ENCODE peak calls at places on chromosome 4, in ten cellular contexts. One of them, this sample, is unnamed.

GRCh38 chr4:170743633-170744032 is 653.9 kb upstream of the AADAT start:
- DNase-seq in fibroblast of lung: no peak
- DNase-seq in PC-3: no peak
- DNase-seq in psoas muscle: no peak
- DNase-seq in right atrium auricular region: no peak
- DNase-seq in endothelial cell of umbilical vein: no peak
- DNase-seq in uterus: no peak
- DNase-seq in mammary epithelial cell: no peak
- DNase-seq in pancreas: no peak
- DNase-seq in OCI-LY7: no peak
- DNase-seq in this sample: peak; percentile 14

GRCh38 chr4:34037280-34037679 is 2207.0 kb downstream of the ARAP2 start:
- DNase-seq in uterus: no peak
- DNase-seq in fibroblast of lung: no peak
- DNase-seq in pancreas: no peak
- DNase-seq in endothelial cell of umbilical vein: no peak
- DNase-seq in OCI-LY7: no peak
- DNase-seq in mammary epithelial cell: no peak
- DNase-seq in PC-3: no peak
- DNase-seq in psoas muscle: no peak
- DNase-seq in right atrium auricular region: no peak
- DNase-seq in this sample: no peak

GRCh38 chr4:183096276-183096965 is 2.6 kb upstream of the WWC2 start:
- DNase-seq in OCI-LY7: no peak
- DNase-seq in PC-3: no peak
- DNase-seq in pancreas: no peak
- DNase-seq in fibroblast of lung: no peak
- DNase-seq in psoas muscle: no peak
- DNase-seq in uterus: no peak
- DNase-seq in endothelial cell of umbilical vein: no peak
- DNase-seq in mammary epithelial cell: no peak
- DNase-seq in right atrium auricular region: no peak
- DNase-seq in this sample: no peak

GRCh38 chr4:176671532-176671931 is 121.2 kb downstream of the VEGFC start:
- DNase-seq in OCI-LY7: no peak
- DNase-seq in PC-3: no peak
- DNase-seq in mammary epithelial cell: no peak
- DNase-seq in psoas muscle: no peak
- DNase-seq in right atrium auricular region: no peak
- DNase-seq in pancreas: no peak
- DNase-seq in fibroblast of lung: peak; percentile 78
- DNase-seq in uterus: peak; percentile 54
- DNase-seq in endothelial cell of umbilical vein: no peak
- DNase-seq in this sample: no peak

GRCh38 chr4:119490335-119490734 is 138.3 kb downstream of the PDE5A start:
- DNase-seq in fibroblast of lung: peak; percentile 66
- DNase-seq in mammary epithelial cell: no peak
- DNase-seq in pancreas: no peak
- DNase-seq in endothelial cell of umbilical vein: peak; percentile 72
- DNase-seq in right atrium auricular region: no peak
- DNase-seq in psoas muscle: no peak
- DNase-seq in uterus: no peak
- DNase-seq in PC-3: peak; percentile 32
- DNase-seq in OCI-LY7: peak; percentile 32
- DNase-seq in this sample: no peak

GRCh38 chr4:47855350-47855749 is 17.5 kb upstream of the CORIN start:
- DNase-seq in pancreas: no peak
- DNase-seq in OCI-LY7: no peak
- DNase-seq in endothelial cell of umbilical vein: no peak
- DNase-seq in right atrium auricular region: no peak
- DNase-seq in fibroblast of lung: peak; percentile 48
- DNase-seq in uterus: peak; percentile 37
- DNase-seq in mammary epithelial cell: no peak
- DNase-seq in psoas muscle: no peak
- DNase-seq in PC-3: no peak
- DNase-seq in this sample: no peak

GRCh38 chr4:23245196-23245595 is 552.5 kb downstream of the GBA3 start:
- DNase-seq in PC-3: no peak
- DNase-seq in OCI-LY7: no peak
- DNase-seq in right atrium auricular region: no peak
- DNase-seq in fibroblast of lung: no peak
- DNase-seq in uterus: no peak
- DNase-seq in endothelial cell of umbilical vein: no peak
- DNase-seq in psoas muscle: no peak
- DNase-seq in mammary epithelial cell: no peak
- DNase-seq in pancreas: no peak
- DNase-seq in this sample: no peak

GRCh38 chr4:66294626-66295025 is 624.3 kb upstream of the EPHA5 start:
- DNase-seq in right atrium auricular region: no peak
- DNase-seq in endothelial cell of umbilical vein: no peak
- DNase-seq in psoas muscle: no peak
- DNase-seq in PC-3: peak; percentile 61
- DNase-seq in mammary epithelial cell: peak; percentile 6
- DNase-seq in uterus: no peak
- DNase-seq in pancreas: no peak
- DNase-seq in OCI-LY7: no peak
- DNase-seq in fibroblast of lung: no peak
- DNase-seq in this sample: no peak

GRCh38 chr4:17941731-17942130 is 79.8 kb downstream of the LCORL start:
- DNase-seq in uterus: no peak
- DNase-seq in PC-3: peak; percentile 1
- DNase-seq in endothelial cell of umbilical vein: peak; percentile 55
- DNase-seq in right atrium auricular region: no peak
- DNase-seq in mammary epithelial cell: peak; percentile 3
- DNase-seq in OCI-LY7: no peak
- DNase-seq in psoas muscle: no peak
- DNase-seq in fibroblast of lung: no peak
- DNase-seq in pancreas: no peak
- DNase-seq in this sample: no peak

GRCh38 chr4:14513471-14513870 is 488.8 kb upstream of the CPEB2 start:
- DNase-seq in fibroblast of lung: peak; percentile 37
- DNase-seq in endothelial cell of umbilical vein: no peak
- DNase-seq in uterus: no peak
- DNase-seq in right atrium auricular region: no peak
- DNase-seq in mammary epithelial cell: no peak
- DNase-seq in PC-3: no peak
- DNase-seq in pancreas: no peak
- DNase-seq in psoas muscle: no peak
- DNase-seq in OCI-LY7: no peak
- DNase-seq in this sample: no peak

GRCh38 chr4:7466215-7466614 is 31.5 kb upstream of the PSAPL1 start:
- DNase-seq in endothelial cell of umbilical vein: no peak
- DNase-seq in mammary epithelial cell: no peak
- DNase-seq in PC-3: no peak
- DNase-seq in psoas muscle: no peak
- DNase-seq in fibroblast of lung: no peak
- DNase-seq in pancreas: no peak
- DNase-seq in right atrium auricular region: no peak
- DNase-seq in OCI-LY7: no peak
- DNase-seq in uterus: no peak
- DNase-seq in this sample: peak; percentile 49

DNA sequence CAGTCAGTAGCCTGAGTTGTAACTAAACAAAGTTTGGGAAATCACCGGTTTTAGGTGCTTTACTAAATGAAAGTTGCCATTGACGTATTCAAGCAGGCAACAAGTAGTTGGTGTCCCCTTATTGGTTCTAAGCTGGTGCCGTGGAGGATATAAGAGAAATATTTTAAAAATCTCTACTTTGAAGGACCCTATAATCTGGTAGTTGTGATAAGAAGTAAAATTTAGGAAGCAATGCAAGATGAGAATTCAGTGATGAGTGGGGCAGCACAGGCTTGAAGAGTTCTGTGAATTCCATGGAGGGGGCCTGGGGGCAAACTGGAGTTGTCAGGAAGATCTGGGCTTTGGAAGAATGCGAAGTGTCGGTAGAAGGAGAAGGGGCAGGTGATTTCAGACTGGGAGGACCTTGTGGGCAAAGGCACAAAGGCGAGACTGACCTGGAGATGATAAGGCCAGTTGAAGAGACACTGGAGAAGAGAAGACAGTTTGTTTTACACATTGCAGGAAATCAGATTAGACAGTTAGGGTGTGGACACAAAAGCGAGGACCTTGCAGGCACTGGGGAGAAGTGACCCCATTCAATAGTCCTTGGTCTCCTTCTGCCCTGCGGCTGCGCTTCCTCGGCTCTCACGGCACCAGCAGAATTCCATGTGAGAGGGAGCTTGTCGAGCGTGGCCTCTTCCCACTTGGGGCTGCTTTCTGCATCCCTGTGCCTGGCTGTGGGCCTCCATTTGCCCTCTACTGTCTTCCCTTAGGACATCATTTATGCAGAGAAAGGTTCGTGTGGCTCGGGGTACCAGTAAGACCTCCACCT is 1.3 kb downstream of the RHOH start:
- DNase-seq in mammary epithelial cell: no peak
- DNase-seq in right atrium auricular region: no peak
- DNase-seq in psoas muscle: no peak
- DNase-seq in PC-3: no peak
- DNase-seq in OCI-LY7: peak; percentile 35
- DNase-seq in pancreas: no peak
- DNase-seq in fibroblast of lung: no peak
- DNase-seq in endothelial cell of umbilical vein: no peak
- DNase-seq in uterus: no peak
- DNase-seq in this sample: no peak
- H3K4me3 ChIP-seq in mammary epithelial cell: no peak overlapping the region
- H3K4me3 ChIP-seq in right atrium auricular region: no peak overlapping the region
- H3K4me3 ChIP-seq in psoas muscle: peak overlapping the region; percentile 32
- H3K4me3 ChIP-seq in PC-3: no peak overlapping the region
- H3K4me3 ChIP-seq in OCI-LY7: peak overlapping the region; percentile 79
- H3K4me3 ChIP-seq in pancreas: no peak overlapping the region
- H3K4me3 ChIP-seq in fibroblast of lung: no peak overlapping the region
- H3K4me3 ChIP-seq in endothelial cell of umbilical vein: no peak overlapping the region
- H3K4me3 ChIP-seq in uterus: no peak overlapping the region
- H3K4me3 ChIP-seq in this sample: peak overlapping the region; percentile 32

DNA sequence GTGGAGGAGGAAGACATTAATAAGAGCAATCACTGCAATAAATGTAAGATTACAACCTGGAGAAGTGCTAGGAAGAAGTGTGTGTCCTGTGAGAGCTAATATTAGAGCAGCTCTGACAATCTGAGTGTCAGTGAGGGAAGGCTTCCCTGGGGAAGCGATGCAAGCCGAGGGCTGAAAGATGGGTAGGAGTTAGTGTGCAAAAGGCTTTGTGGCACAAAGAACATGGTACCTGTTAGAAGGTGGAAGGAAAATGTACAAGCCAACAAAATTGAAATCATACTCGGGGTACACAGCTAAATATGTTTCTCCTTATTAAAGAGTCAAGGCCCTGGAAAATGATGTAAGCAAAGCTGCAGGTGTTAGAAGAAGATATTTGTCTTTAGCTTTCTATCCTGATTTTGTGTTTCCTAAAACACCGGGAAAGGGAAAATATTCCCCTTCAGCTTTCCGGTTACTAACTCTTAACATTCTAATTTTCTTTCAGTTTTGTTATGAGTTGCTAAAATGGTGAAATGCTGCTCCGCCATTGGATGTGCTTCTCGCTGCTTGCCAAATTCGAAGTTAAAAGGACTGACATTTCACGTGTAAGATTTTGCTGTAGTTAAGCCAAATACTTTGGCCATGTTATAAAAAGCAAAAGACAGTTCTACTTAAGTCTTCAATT is 808 bp downstream of the THAP6 start:
- DNase-seq in psoas muscle: no peak
- DNase-seq in mammary epithelial cell: peak; percentile 4
- DNase-seq in uterus: no peak
- DNase-seq in pancreas: no peak
- DNase-seq in endothelial cell of umbilical vein: no peak
- DNase-seq in PC-3: no peak
- DNase-seq in OCI-LY7: peak; percentile 47
- DNase-seq in fibroblast of lung: no peak
- DNase-seq in right atrium auricular region: no peak
- DNase-seq in this sample: no peak
- H3K4me1 ChIP-seq in psoas muscle: peaks cover 32% of the 10 kb centered on the region
- H3K4me1 ChIP-seq in mammary epithelial cell: peaks cover 23% of the 10 kb centered on the region
- H3K4me1 ChIP-seq in uterus: peaks cover 8% of the 10 kb centered on the region
- H3K4me1 ChIP-seq in pancreas: peaks cover 31% of the 10 kb centered on the region
- H3K4me1 ChIP-seq in endothelial cell of umbilical vein: peaks cover 35% of the 10 kb centered on the region
- H3K4me1 ChIP-seq in PC-3: peaks cover 38% of the 10 kb centered on the region
- H3K4me1 ChIP-seq in OCI-LY7: peaks cover 34% of the 10 kb centered on the region
- H3K4me1 ChIP-seq in fibroblast of lung: peaks cover 3% of the 10 kb centered on the region
- H3K4me1 ChIP-seq in right atrium auricular region: no peaks in the 10 kb centered on the region
- H3K4me1 ChIP-seq in this sample: peaks cover 48% of the 10 kb centered on the region

DNA sequence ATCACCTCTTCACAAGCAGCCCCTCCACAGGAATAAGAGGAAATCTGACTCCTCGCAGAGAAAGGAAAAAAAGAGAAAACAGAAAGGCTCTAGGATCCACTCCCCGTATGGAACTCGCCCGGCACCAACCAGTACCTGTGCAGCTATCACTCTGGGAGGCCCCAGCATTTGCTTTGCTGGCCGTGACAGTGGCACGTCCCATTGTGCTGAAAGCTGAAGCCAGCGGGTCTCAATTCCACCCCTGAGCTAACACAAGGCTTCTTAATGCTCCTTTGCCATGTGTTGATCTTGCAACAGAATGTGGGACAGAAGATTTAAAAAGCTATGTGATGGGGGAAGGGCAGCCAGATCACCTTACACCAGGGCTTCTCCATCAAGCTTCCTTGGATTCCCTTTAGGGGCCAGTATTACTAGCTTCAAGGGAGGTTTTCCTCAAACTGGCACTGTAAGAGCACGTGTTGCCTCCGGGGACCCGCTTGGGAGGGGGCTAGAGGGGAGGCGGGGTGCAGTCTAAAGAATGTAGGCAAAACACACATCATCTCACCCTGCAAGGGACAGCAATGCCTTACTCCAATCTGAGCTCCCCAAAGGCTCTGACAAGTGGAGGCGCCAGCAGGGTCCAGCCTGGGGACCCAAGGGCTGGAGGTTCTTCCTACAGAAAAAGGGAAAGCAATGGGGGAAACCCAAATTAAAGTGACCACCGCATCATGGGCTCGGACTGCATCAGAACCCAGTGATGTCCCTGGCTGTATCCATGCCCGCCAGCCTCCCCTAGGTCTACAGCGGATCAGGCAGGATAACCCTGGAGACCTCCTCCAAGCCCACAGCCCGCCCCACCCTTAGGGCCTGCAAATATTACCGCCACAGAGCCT is 1.2 kb downstream of the USP46 start:
- DNase-seq in endothelial cell of umbilical vein: peak; percentile 21
- DNase-seq in pancreas: peak; percentile 10
- DNase-seq in fibroblast of lung: peak; percentile 67
- DNase-seq in OCI-LY7: peak; percentile 5
- DNase-seq in uterus: peak; percentile 21
- DNase-seq in PC-3: peak; percentile 47
- DNase-seq in psoas muscle: peak; percentile 31
- DNase-seq in right atrium auricular region: peak; percentile 62
- DNase-seq in mammary epithelial cell: peak; percentile 24
- DNase-seq in this sample: no peak
- H3K4me3 ChIP-seq in endothelial cell of umbilical vein: peak overlapping the region; percentile 70
- H3K4me3 ChIP-seq in pancreas: no peak overlapping the region
- H3K4me3 ChIP-seq in fibroblast of lung: peak overlapping the region; percentile 73
- H3K4me3 ChIP-seq in OCI-LY7: peak overlapping the region; percentile 92
- H3K4me3 ChIP-seq in uterus: peak overlapping the region; percentile 89
- H3K4me3 ChIP-seq in PC-3: peak overlapping the region; percentile 90
- H3K4me3 ChIP-seq in psoas muscle: peak overlapping the region; percentile 87
- H3K4me3 ChIP-seq in right atrium auricular region: peak overlapping the region; percentile 90
- H3K4me3 ChIP-seq in mammary epithelial cell: peak overlapping the region; percentile 83
- H3K4me3 ChIP-seq in this sample: peak overlapping the region; percentile 78

GRCh38 chr4:153191795-153192363 is 12.4 kb upstream of the TRIM2 start:
- DNase-seq in OCI-LY7: no peak
- DNase-seq in PC-3: no peak
- DNase-seq in uterus: no peak
- DNase-seq in endothelial cell of umbilical vein: no peak
- DNase-seq in right atrium auricular region: no peak
- DNase-seq in fibroblast of lung: no peak
- DNase-seq in pancreas: no peak
- DNase-seq in mammary epithelial cell: no peak
- DNase-seq in psoas muscle: no peak
- DNase-seq in this sample: no peak
- H3K4me1 ChIP-seq in OCI-LY7: no peaks in the 10 kb centered on the region
- H3K4me1 ChIP-seq in PC-3: no peaks in the 10 kb centered on the region
- H3K4me1 ChIP-seq in uterus: no peaks in the 10 kb centered on the region
- H3K4me1 ChIP-seq in endothelial cell of umbilical vein: no peaks in the 10 kb centered on the region
- H3K4me1 ChIP-seq in right atrium auricular region: no peaks in the 10 kb centered on the region
- H3K4me1 ChIP-seq in fibroblast of lung: no peaks in the 10 kb centered on the region
- H3K4me1 ChIP-seq in pancreas: peaks cover 10% of the 10 kb centered on the region
- H3K4me1 ChIP-seq in mammary epithelial cell: no peaks in the 10 kb centered on the region
- H3K4me1 ChIP-seq in psoas muscle: no peaks in the 10 kb centered on the region
- H3K4me1 ChIP-seq in this sample: no peaks in the 10 kb centered on the region

This sample was measured in left lung.